ENCODE peak calls at places on chromosomes 11 and 22, in four cellular contexts. J is stimulated activated CD4-positive, alpha-beta T cell treated with anti-CD3 and anti-CD28 coated beads, Interleukin-12 subunit alpha, Interleukin-12 subunit beta, amount 100 ng/mL, for 24 hours; W is Jurkat, Clone E6-1; N is right cardiac atrium. S is an unnamed sample.

GRCh38 chr11:45405916-45406670 is 120.0 kb upstream of the SYT13 start:
- DNase-seq in J (no peak), W (no peak), N (no peak), S (no peak)

GRCh38 chr11:33449798-33450197 is 192.6 kb downstream of the HIPK3 start:
- DNase-seq in W (no peak), J (no peak), N (no peak), S (no peak)

GRCh38 chr11:129278586-129279319 is 86.6 kb upstream of the ARHGAP32 start:
- DNase-seq in N (peak; percentile 56), J (no peak), W (no peak), S (peak; percentile 4)

GRCh38 chr11:96026310-96026709 is 102.4 kb upstream of the MTMR2 start:
- DNase-seq in J (no peak), W (no peak), N (no peak), S (no peak)

GRCh38 chr11:132056689-132057088 is 686.3 kb downstream of the NTM start:
- DNase-seq in W (no peak), J (no peak), N (peak; percentile 58), S (no peak)

GRCh38 chr11:13215157-13215556 is 62.4 kb upstream of the BMAL1 start:
- DNase-seq in J (no peak), W (no peak), N (no peak), S (no peak)

GRCh38 chr11:13487661-13488030 is 8.2 kb downstream of the PTH start:
- DNase-seq in J (no peak), W (peak; percentile 26), N (no peak), S (no peak)

GRCh38 chr22:37752189-37753061 is 55.3 kb upstream of the GCAT start:
- DNase-seq in W (no peak), N (peak; percentile 98), J (no peak), S (no peak)

GRCh38 chr11:7511405-7511804 is 2.4 kb upstream of the PPFIBP2 start:
- DNase-seq in J (no peak), N (peak; percentile 73), W (no peak), S (no peak)

GRCh38 chr11:47946682-47947575 is 33.4 kb upstream of the PTPRJ start:
- DNase-seq in W (no peak), J (no peak), N (peak; percentile 81), S (no peak)

GRCh38 chr22:30605449-30606110 is 1.4 kb upstream of the TCN2 start:
- DNase-seq in W (no peak), N (peak; percentile 78), J (peak; percentile 32), S (peak; percentile 34)

GRCh38 chr22:49373801-49374226 is 453.9 kb downstream of the BRD1 start:
- DNase-seq in N (peak; percentile 21), J (no peak), W (no peak), S (no peak)

GRCh38 chr22:26722159-26722558 is 64.8 kb downstream of the MIAT start:
- DNase-seq in N (no peak), W (no peak), J (no peak), S (no peak)

GRCh38 chr11:12499071-12499470 is 121.7 kb downstream of the PARVA start:
- DNase-seq in W (no peak), N (no peak), J (no peak), S (no peak)

GRCh38 chr11:75141166-75141565 is 9.7 kb upstream of the SLCO2B1 start:
- DNase-seq in J (no peak), N (no peak), W (no peak), S (no peak)

GRCh38 chr11:19992998-19993397 is 167.3 kb downstream of the DBX1 start:
- DNase-seq in J (no peak), N (no peak), W (no peak), S (no peak)

GRCh38 chr11:2752204-2752772 is 52.5 kb upstream of the KCNQ1OT1 start:
- DNase-seq in W (no peak), N (peak; percentile 23), J (no peak), S (no peak)

GRCh38 chr11:3159296-3160190 is 5.6 kb downstream of the OSBPL5 start:
- DNase-seq in N (peak; percentile 82), W (no peak), J (no peak), S (no peak)

GRCh38 chr22:27987557-27987956 is 68.5 kb upstream of the PITPNB start:
- DNase-seq in N (no peak), W (peak; percentile 77), J (no peak), S (no peak)

GRCh38 chr11:57456960-57457642 is 3.2 kb upstream of the RTN4RL2 start:
- DNase-seq in N (peak; percentile 96), J (peak; percentile 72), W (peak; percentile 27), S (peak; percentile 49)

GRCh38 chr11:78587446-78587845 is 12.8 kb upstream of the NARS2 start:
- DNase-seq in N (no peak), W (no peak), J (no peak), S (no peak)

GRCh38 chr11:100866453-100866852 is 179.4 kb downstream of the ARHGAP42 start:
- DNase-seq in W (no peak), J (no peak), N (no peak), S (no peak)

GRCh38 chr22:36856121-36856791 is 4.5 kb upstream of the NCF4 start:
- DNase-seq in N (peak; percentile 95), W (peak; percentile 80), J (peak; percentile 93), S (peak; percentile 93)

GRCh38 chr11:76266269-76266668 is 60.0 kb upstream of the WNT11 start:
- DNase-seq in J (no peak), N (no peak), W (no peak), S (no peak)

S was measured in stimulated activated CD8-positive, alpha-beta memory T cell treated with anti-CD3 and anti-CD28 coated beads, Interleukin-2, amount 100 ng/mL, for 48 hours.